ENCODE peak calls at places on chromosomes 7 and 10, in four cellular contexts. Y, H, P and O are unnamed samples.

GRCh38 chr10:63707254-63707910 is 186.2 kb downstream of the REEP3 start:
- DNase-seq in Y (no peak), H (peak; percentile 67), P (no peak), O (no peak)

GRCh38 chr10:4691301-4691700 is 134.7 kb upstream of the AKR1E2 start:
- DNase-seq in Y (no peak), H (no peak), P (no peak), O (no peak)

GRCh38 chr10:3500408-3500856 is 284.6 kb downstream of the KLF6 start:
- DNase-seq in Y (peak; percentile 92), H (peak; percentile 74), P (no peak), O (no peak)

GRCh38 chr10:54797636-54798395 is 3.2 kb downstream of the PCDH15 start:
- DNase-seq in Y (no peak), H (no peak), P (no peak), O (no peak)

GRCh38 chr10:91313761-91314520 is 93.5 kb downstream of the PCGF5 start:
- DNase-seq in Y (no peak), H (no peak), P (no peak), O (no peak)

GRCh38 chr10:78424721-78425120 is 391.1 kb downstream of the RPS24 start:
- DNase-seq in Y (peak; percentile 23), H (no peak), P (peak; percentile 85), O (peak; percentile 34)

GRCh38 chr10:98096316-98096715 is 38.1 kb upstream of the R3HCC1L start:
- DNase-seq in Y (no peak), H (no peak), P (no peak), O (no peak)

GRCh38 chr7:76294344-76295024 is 8.0 kb upstream of the HSPB1 start:
- DNase-seq in Y (peak; percentile 35), H (peak; percentile 89), P (peak; percentile 89), O (peak; percentile 55)

GRCh38 chr7:77691892-77692491 is 4.3 kb upstream of the RSBN1L start:
- DNase-seq in Y (no peak), H (peak; percentile 38), P (no peak), O (no peak)

GRCh38 chr7:67573639-67574038 is 577.0 kb downstream of the TYW1 start:
- DNase-seq in Y (no peak), H (no peak), P (no peak), O (no peak)

GRCh38 chr10:62637249-62638061 is 167.1 kb upstream of the ADO start:
- DNase-seq in Y (no peak), H (no peak), P (peak; percentile 64), O (peak; percentile 82)

GRCh38 chr10:7512487-7512886 is 101.7 kb upstream of the SFMBT2 start:
- DNase-seq in Y (no peak), H (no peak), P (peak; percentile 82), O (peak; percentile 78)

GRCh38 chr10:88913157-88913556 is 33.1 kb downstream of the STAMBPL1 start:
- DNase-seq in Y (no peak), H (peak; percentile 13), P (no peak), O (no peak)

GRCh38 chr7:112521942-112522341 is 41.2 kb downstream of the LSMEM1 start:
- DNase-seq in Y (no peak), H (no peak), P (no peak), O (no peak)

GRCh38 chr10:28432210-28432676 is 100.7 kb upstream of the WAC start:
- DNase-seq in Y (peak; percentile 83), H (peak; percentile 81), P (peak; percentile 63), O (peak; percentile 54)

GRCh38 chr10:71307469-71308085 is 11.5 kb upstream of the SLC29A3 start:
- DNase-seq in Y (no peak), H (peak; percentile 46), P (no peak), O (no peak)

GRCh38 chr7:24025765-24026164 is 258.2 kb upstream of the NPY start:
- DNase-seq in Y (no peak), H (no peak), P (no peak), O (no peak)

GRCh38 chr7:24029068-24029467 is 254.9 kb upstream of the NPY start:
- DNase-seq in Y (no peak), H (no peak), P (no peak), O (no peak)

GRCh38 chr7:24025094-24025493 is 258.9 kb upstream of the NPY start:
- DNase-seq in Y (peak; percentile 9), H (no peak), P (no peak), O (no peak)

GRCh38 chr7:24024689-24025088 is 259.3 kb upstream of the NPY start:
- DNase-seq in Y (peak; percentile 6), H (no peak), P (no peak), O (no peak)

DNA sequence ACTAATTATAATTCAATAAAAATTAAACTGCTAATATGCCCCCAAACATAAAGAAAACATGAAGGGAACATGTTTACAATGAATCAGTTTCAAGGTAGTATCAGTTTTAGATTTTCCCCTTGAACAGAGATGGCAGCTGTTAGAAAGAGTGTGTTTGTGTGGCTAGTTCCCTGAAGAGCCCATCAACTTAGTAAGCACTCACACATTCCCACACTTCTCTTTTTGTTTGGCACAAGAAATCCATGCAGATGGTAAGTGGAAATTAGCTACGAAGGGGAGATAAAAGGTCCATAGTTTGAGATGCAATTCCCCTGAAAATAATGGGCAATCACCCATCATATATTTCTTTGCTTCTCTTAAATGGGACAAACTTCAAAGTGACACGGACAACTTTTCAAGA is 259.7 kb upstream of the NPY start:
- DNase-seq in Y (no peak), H (no peak), P (no peak), O (no peak)
- H2AFZ ChIP-seq in Y (peak overlapping the region; percentile 88), H (no peak overlapping the region), P (no peak overlapping the region), O (no peak overlapping the region)

GRCh38 chr7:108248821-108249220 is 118.7 kb upstream of the LAMB4 start:
- DNase-seq in Y (no peak), H (no peak), P (no peak), O (no peak)
- H2AFZ ChIP-seq in Y (no peak overlapping the region), H (no peak overlapping the region), P (no peak overlapping the region), O (no peak overlapping the region)

GRCh38 chr7:42102301-42102700 is 134.7 kb downstream of the GLI3 start:
- DNase-seq in Y (no peak), H (no peak), P (no peak), O (no peak)
- H2AFZ ChIP-seq in Y (no peak overlapping the region), H (no peak overlapping the region), P (no peak overlapping the region), O (no peak overlapping the region)

DNA sequence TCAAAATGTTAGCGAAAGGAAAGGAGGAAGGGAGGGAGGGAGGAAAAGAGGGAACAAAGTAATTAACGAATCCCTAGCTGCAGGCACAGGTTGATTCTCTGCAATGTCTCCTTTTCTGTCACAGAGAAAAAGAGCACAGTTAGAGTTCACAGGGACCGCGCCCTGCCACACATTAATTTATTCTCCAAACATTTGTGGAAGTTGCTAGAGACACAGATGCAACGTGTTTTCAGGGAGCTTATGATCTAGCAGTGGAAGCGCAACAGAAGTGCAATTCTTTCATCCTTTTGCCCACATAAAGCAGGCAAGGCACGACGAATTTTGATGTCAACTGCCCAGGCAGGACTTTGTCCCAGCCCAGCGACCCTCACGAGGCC is 101.6 kb upstream of the ZNF438 start:
- DNase-seq in Y (no peak), H (no peak), P (no peak), O (no peak)
- H2AFZ ChIP-seq in Y (no peak overlapping the region), H (peak overlapping the region; percentile 29), P (peak overlapping the region; percentile 99), O (peak overlapping the region; percentile 64)

GRCh38 chr10:49690673-49691356 is 11.4 kb downstream of the C10orf53 start:
- DNase-seq in Y (peak; percentile 17), H (no peak), P (no peak), O (no peak)
- H2AFZ ChIP-seq in Y (no peak overlapping the region), H (no peak overlapping the region), P (no peak overlapping the region), O (no peak overlapping the region)

DNA sequence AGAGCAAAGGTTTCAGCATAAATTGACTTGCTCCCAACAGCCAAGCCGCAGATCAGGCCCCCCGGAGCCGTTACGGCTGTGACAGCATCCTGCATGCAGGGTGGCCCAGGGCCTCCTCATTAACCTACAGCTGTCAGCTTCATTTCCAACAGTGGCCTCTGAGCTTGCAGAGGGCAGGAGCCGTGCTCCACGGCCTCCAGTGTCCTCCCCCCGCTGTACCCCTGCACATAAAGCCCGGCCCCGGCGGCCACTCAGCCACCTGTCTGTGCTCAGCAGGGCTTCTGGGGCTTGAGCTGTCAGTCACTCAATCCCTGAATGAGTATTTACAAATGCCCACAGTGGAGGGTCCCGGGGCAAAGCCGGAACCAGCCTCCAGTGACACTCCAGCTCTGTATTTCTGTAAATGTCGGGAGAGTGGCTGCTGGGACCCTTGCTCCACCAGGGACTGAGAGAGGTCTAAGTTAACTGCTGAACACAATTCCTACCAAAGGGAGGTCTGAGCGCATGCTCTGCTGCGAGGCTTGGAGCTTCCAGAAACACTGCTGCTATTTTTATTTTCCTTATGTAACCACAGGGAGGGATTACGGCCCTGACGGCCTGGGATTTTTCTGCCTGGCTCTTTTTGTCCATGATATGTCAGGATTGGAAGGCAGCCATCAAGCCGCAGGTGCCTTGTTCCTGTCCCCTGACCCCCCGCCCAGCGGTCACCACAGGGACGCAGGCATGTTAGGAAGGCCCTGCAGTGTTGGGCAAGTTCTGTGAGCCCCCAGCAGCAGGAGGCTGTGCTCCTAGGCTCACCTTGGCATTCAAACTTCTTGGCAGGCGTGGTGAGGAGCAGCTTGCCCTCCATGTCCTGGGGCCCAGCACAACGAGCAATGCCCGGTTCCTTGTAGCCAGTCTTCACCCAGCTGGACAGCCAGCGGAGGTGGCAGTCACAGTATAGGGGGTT is 165.0 kb downstream of the SLIT1 start:
- DNase-seq in Y (peak; percentile 89), H (no peak), P (no peak), O (no peak)
- H2AFZ ChIP-seq in Y (no peak overlapping the region), H (no peak overlapping the region), P (no peak overlapping the region), O (peak overlapping the region; percentile 69)

GRCh38 chr10:110311357-110311949 is 6.7 kb upstream of the SMNDC1 start:
- DNase-seq in Y (peak; percentile 82), H (peak; percentile 81), P (peak; percentile 83), O (peak; percentile 77)
- H2AFZ ChIP-seq in Y (peak overlapping the region; percentile 21), H (no peak overlapping the region), P (no peak overlapping the region), O (peak overlapping the region; percentile 23)

DNA sequence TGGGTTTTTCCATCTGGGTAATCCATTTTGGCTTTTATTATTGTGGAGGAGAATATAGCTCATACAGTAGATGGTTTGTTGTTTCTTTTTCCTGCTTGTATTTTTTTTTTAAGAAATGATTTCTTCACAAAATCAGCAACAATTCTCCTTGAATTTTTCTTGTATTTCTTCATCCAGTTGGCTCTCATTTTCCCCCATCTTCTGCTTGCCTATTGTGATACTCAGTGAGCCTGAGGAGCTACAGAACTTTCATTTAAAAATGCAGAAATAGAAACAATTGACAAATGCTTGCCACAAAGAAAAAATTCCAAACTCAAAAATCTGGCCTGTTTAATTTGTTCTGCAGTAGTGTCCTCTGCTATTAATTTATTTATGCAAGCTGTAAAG is 90.4 kb upstream of the OIT3 start:
- DNase-seq in Y (no peak), H (no peak), P (no peak), O (no peak)
- H2AFZ ChIP-seq in Y (no peak overlapping the region), H (no peak overlapping the region), P (peak overlapping the region; percentile 44), O (no peak overlapping the region)